ENCODE peak calls at places on chromosomes 5 and 9, in four cellular contexts. I is IMR-90, S is GM12878, P is H1. H is an unnamed sample.

GRCh38 chr5:56512314-56512996 is 279.3 kb upstream of the ANKRD55 start:
- DNase-seq in I (no peak), S (no peak), P (no peak), H (no peak)

GRCh38 chr9:23611874-23612273 is 214.2 kb downstream of the ELAVL2 start:
- DNase-seq in I (no peak), S (no peak), P (no peak), H (no peak)

GRCh38 chr9:135924628-135925338 is 17.4 kb upstream of the CAMSAP1 start:
- DNase-seq in I (no peak), S (no peak), P (peak), H (no peak)

GRCh38 chr5:140443-140829 is 48.5 kb downstream of the PLEKHG4B start:
- DNase-seq in I (no peak), S (no peak), P (no peak), H (no peak)

GRCh38 chr9:36905101-36906066 is 128.7 kb downstream of the PAX5 start:
- DNase-seq in I (no peak), S (no peak), P (no peak), H (no peak)

GRCh38 chr9:37963936-37964739 is 60.2 kb upstream of the SLC25A51 start:
- DNase-seq in I (peak), S (no peak), P (no peak), H (no peak)

GRCh38 chr9:34994429-34995287 is 5.1 kb downstream of the DNAJB5 start:
- DNase-seq in I (peak), S (no peak), P (no peak), H (peak)

GRCh38 chr5:158935215-158935614 is 164.5 kb downstream of the EBF1 start:
- DNase-seq in I (no peak), S (no peak), P (no peak), H (no peak)

GRCh38 chr5:134026521-134027202 is 21.9 kb upstream of the VDAC1 start:
- DNase-seq in I (peak), S (no peak), P (peak), H (peak)

GRCh38 chr9:96232539-96233241 is 69.3 kb downstream of the HSD17B3 start:
- DNase-seq in I (peak), S (no peak), P (no peak), H (peak)

GRCh38 chr9:100064872-100065581 is 33.8 kb downstream of the ERP44 start:
- DNase-seq in I (peak), S (no peak), P (no peak), H (no peak)

GRCh38 chr9:40914772-40915659 is 213.5 kb downstream of the FOXD4L6 start:
- DNase-seq in I (no peak), S (no peak), P (no peak), H (no peak)

GRCh38 chr9:98144076-98144475 is 25.1 kb upstream of the TRIM14 start:
- DNase-seq in I (no peak), S (no peak), P (no peak), H (no peak)

GRCh38 chr5:98770911-98771322 is 2.5 kb upstream of the RGMB start:
- DNase-seq in I (peak), S (no peak), P (no peak), H (no peak)

GRCh38 chr5:126857472-126858410 is 80.8 kb downstream of the LMNB1 start:
- DNase-seq in I (peak), S (no peak), P (no peak), H (no peak)

GRCh38 chr9:129483467-129484324 is 137.2 kb downstream of the C9orf50 start:
- DNase-seq in I (peak), S (no peak), P (no peak), H (peak)

GRCh38 chr5:141914154-141914743 is 9.4 kb upstream of the DELE1 start:
- DNase-seq in I (no peak), S (no peak), P (no peak), H (peak)

GRCh38 chr5:54580997-54581741 is 63.6 kb downstream of the SNX18 start:
- DNase-seq in I (peak), S (no peak), P (no peak), H (no peak)

DNA sequence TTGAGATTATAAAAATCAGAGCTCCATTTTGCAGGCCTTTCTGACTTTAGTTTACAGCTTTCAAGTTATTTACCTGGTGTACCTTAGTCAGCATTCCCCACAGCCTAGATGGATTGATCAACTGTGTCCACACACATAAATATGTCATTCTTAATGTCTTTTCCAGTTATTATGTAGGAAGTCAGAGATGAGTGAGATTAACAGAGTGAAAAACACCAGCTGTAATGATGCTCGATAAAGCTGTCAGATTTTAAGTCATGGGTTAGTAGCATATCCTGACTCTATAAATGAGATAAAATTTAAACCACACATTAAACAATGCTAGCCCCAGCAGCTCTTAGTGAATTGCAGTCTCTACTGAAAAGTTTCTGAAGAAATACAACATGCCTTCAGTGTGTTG is 48.9 kb downstream of the NUDT12 start:
- DNase-seq in I (no peak), S (no peak), P (no peak), H (no peak)
- TF ChIP-seq CHD1 in I (no peak), S (no peak), P (no peak), H (no peak)

DNA sequence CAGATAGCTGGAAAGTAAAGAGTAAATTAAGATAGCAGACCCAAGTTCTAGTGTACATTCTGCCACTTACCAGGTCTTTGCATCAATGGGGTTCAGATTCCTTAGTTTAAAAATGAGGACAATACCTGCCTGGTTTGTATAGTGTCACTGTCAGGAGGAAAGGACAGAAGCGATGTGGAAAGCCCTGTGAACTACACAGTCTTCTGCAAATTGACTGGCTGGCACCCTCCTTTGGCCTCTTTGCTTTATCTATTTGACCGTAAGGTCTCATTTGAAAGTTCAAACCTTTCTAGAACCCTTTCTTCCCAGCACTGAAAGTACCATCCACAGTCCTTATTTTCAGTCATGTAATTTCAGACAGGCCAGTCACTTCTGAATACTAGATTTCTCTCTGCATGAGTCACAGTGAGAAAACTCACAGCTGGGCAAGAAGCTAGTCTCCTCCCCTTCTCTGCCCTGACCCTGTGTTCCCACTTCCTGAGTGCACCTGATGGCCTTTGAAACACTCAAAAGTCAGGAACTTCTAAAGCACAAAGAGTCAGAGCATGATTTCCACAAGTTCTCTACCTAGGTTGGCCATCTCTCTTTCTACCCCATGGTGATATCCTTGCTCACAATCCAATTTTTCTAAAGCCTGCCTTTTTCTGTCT is 91.3 kb upstream of the RASEF start:
- DNase-seq in I (peak), S (peak), P (no peak), H (no peak)
- TF ChIP-seq CHD1 in I (no peak), S (no peak), P (no peak), H (no peak)

GRCh38 chr5:107651326-107651725 is 19.4 kb downstream of the EFNA5 start:
- DNase-seq in I (no peak), S (no peak), P (no peak), H (no peak)
- TF ChIP-seq CHD1 in I (no peak), S (no peak), P (no peak), H (no peak)

GRCh38 chr5:130164966-130165365 is 260.7 kb downstream of the CHSY3 start:
- DNase-seq in I (no peak), S (no peak), P (no peak), H (no peak)
- TF ChIP-seq CHD1 in I (no peak), S (no peak), P (no peak), H (no peak)

GRCh38 chr5:67221487-67222242 is 25.1 kb upstream of the CD180 start:
- DNase-seq in I (no peak), S (no peak), P (no peak), H (no peak)
- TF ChIP-seq CHD1 in I (no peak), S (no peak), P (no peak), H (no peak)

GRCh38 chr5:76270214-76270613 is 132.9 kb upstream of the IQGAP2 start:
- DNase-seq in I (peak), S (no peak), P (no peak), H (no peak)

GRCh38 chr5:76273491-76273890 is 129.6 kb upstream of the IQGAP2 start:
- DNase-seq in I (no peak), S (no peak), P (no peak), H (no peak)

GRCh38 chr5:76271836-76272235 is 131.2 kb upstream of the IQGAP2 start:
- DNase-seq in I (no peak), S (no peak), P (no peak), H (no peak)

GRCh38 chr5:76264681-76265080 is 138.4 kb upstream of the IQGAP2 start:
- DNase-seq in I (no peak), S (no peak), P (no peak), H (no peak)

DNA sequence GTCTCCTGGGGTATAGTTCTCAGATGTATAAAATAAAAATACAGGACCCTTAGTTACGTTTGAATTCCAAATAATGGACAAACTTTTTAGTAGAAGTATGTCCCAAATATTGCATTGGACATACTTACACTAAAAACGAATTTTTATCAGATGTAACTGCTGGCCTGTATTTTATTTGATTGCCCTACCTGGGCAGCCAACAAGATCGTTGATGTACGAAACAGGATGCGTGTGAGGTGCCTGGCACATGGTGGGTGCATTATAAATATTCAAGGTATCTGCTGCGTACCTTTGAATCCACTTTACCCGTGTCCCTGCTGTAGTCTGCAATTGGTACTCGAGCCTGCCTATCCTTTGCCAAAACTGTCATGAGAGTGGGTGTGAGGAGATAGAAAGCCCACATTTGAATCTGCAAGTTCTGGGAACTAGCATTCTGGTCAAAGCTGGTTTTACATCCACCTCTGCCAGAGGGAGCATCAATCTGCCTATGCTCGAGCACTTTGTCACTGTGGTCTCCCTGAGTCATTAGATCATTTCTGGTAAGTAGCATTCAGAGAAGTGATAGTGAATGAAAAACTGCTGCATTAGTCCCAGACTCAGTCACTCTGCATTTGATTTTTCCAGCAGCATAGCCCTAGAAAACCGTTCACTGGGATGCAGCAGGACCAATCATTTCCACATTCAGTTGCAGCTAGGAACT is 133.7 kb upstream of the IQGAP2 start:
- DNase-seq in I (no peak), S (no peak), P (no peak), H (no peak)
- TF ChIP-seq CHD1 in I (no peak), S (no peak), P (no peak), H (no peak)

GRCh38 chr5:172505840-172506638 is 51.7 kb upstream of the SH3PXD2B start:
- DNase-seq in I (no peak), S (no peak), P (no peak), H (no peak)
- TF ChIP-seq CHD1 in I (no peak), S (no peak), P (no peak), H (no peak)